ENCODE peak calls at places on chromosomes 11 and 22, in six cellular contexts. One of them, this sample, is unnamed. For H3K27me3, the result is how much of the 10 kb centered on the place peaks cover.

GRCh38 chr22:28813772-28814518 is 13.6 kb upstream of the XBP1 start:
- DNase-seq in ovary: no peak
- DNase-seq in cardiac muscle cell: no peak
- DNase-seq in heart right ventricle: no peak
- DNase-seq in A673: no peak
- DNase-seq in lower lobe of right lung: peak
- DNase-seq in this sample: peak

GRCh38 chr11:130415719-130416536 is 12.5 kb downstream of the ADAMTS8 start:
- DNase-seq in cardiac muscle cell: no peak
- DNase-seq in ovary: no peak
- DNase-seq in lower lobe of right lung: no peak
- DNase-seq in A673: no peak
- DNase-seq in heart right ventricle: no peak
- DNase-seq in this sample: no peak

GRCh38 chr11:15911377-15912044 is 444.8 kb downstream of the SOX6 start:
- DNase-seq in cardiac muscle cell: peak
- DNase-seq in heart right ventricle: peak
- DNase-seq in A673: peak
- DNase-seq in lower lobe of right lung: peak
- DNase-seq in ovary: peak
- DNase-seq in this sample: no peak

GRCh38 chr11:92869716-92870115 is 99.7 kb upstream of the MTNR1B start:
- DNase-seq in ovary: no peak
- DNase-seq in cardiac muscle cell: no peak
- DNase-seq in heart right ventricle: no peak
- DNase-seq in A673: no peak
- DNase-seq in lower lobe of right lung: no peak
- DNase-seq in this sample: no peak

GRCh38 chr11:92269021-92269420 is 44.4 kb downstream of the FAT3 start:
- DNase-seq in A673: no peak
- DNase-seq in cardiac muscle cell: peak
- DNase-seq in lower lobe of right lung: no peak
- DNase-seq in ovary: no peak
- DNase-seq in heart right ventricle: no peak
- DNase-seq in this sample: peak

GRCh38 chr11:79045811-79046304 is 395.0 kb downstream of the TENM4 start:
- DNase-seq in heart right ventricle: no peak
- DNase-seq in ovary: no peak
- DNase-seq in lower lobe of right lung: no peak
- DNase-seq in A673: no peak
- DNase-seq in cardiac muscle cell: no peak
- DNase-seq in this sample: no peak

GRCh38 chr11:25981998-25982397 is 349.9 kb upstream of the ANO3 start:
- DNase-seq in ovary: peak
- DNase-seq in A673: peak
- DNase-seq in lower lobe of right lung: no peak
- DNase-seq in heart right ventricle: no peak
- DNase-seq in cardiac muscle cell: peak
- DNase-seq in this sample: no peak

GRCh38 chr11:114928260-114928870 is 250.0 kb downstream of the NXPE2 start:
- DNase-seq in heart right ventricle: no peak
- DNase-seq in lower lobe of right lung: no peak
- DNase-seq in A673: no peak
- DNase-seq in ovary: no peak
- DNase-seq in cardiac muscle cell: no peak
- DNase-seq in this sample: no peak

GRCh38 chr11:16925495-16926065 is 88.6 kb downstream of the PLEKHA7 start:
- DNase-seq in heart right ventricle: peak
- DNase-seq in A673: no peak
- DNase-seq in ovary: peak
- DNase-seq in cardiac muscle cell: peak
- DNase-seq in lower lobe of right lung: peak
- DNase-seq in this sample: peak

GRCh38 chr22:48299801-48300200 is 1527.9 kb downstream of the BRD1 start:
- DNase-seq in heart right ventricle: no peak
- DNase-seq in cardiac muscle cell: no peak
- DNase-seq in ovary: no peak
- DNase-seq in lower lobe of right lung: no peak
- DNase-seq in A673: no peak
- DNase-seq in this sample: no peak

GRCh38 chr22:19824197-19825015 is 30.3 kb downstream of the GNB1L start:
- DNase-seq in lower lobe of right lung: peak
- DNase-seq in heart right ventricle: no peak
- DNase-seq in cardiac muscle cell: no peak
- DNase-seq in ovary: no peak
- DNase-seq in A673: no peak
- DNase-seq in this sample: peak

GRCh38 chr11:67613313-67613959 is 6.7 kb downstream of the NDUFV1 start:
- DNase-seq in cardiac muscle cell: no peak
- DNase-seq in lower lobe of right lung: peak
- DNase-seq in A673: no peak
- DNase-seq in heart right ventricle: no peak
- DNase-seq in ovary: peak
- DNase-seq in this sample: no peak

GRCh38 chr11:79294845-79295520 is 145.8 kb downstream of the TENM4 start:
- DNase-seq in heart right ventricle: no peak
- DNase-seq in lower lobe of right lung: no peak
- DNase-seq in ovary: no peak
- DNase-seq in cardiac muscle cell: no peak
- DNase-seq in A673: no peak
- DNase-seq in this sample: no peak

GRCh38 chr11:72584293-72584921 is 89.8 kb downstream of the PDE2A start:
- DNase-seq in heart right ventricle: peak
- DNase-seq in ovary: peak
- DNase-seq in cardiac muscle cell: peak
- DNase-seq in lower lobe of right lung: peak
- DNase-seq in A673: no peak
- DNase-seq in this sample: no peak

GRCh38 chr11:19951558-19952083 is 208.7 kb downstream of the DBX1 start:
- DNase-seq in A673: peak
- DNase-seq in ovary: no peak
- DNase-seq in lower lobe of right lung: no peak
- DNase-seq in heart right ventricle: no peak
- DNase-seq in cardiac muscle cell: peak
- DNase-seq in this sample: peak

GRCh38 chr11:108278546-108278945 is 55.7 kb downstream of the ATM start:
- DNase-seq in A673: peak
- DNase-seq in ovary: no peak
- DNase-seq in lower lobe of right lung: no peak
- DNase-seq in cardiac muscle cell: peak
- DNase-seq in heart right ventricle: no peak
- DNase-seq in this sample: no peak

GRCh38 chr11:101188173-101188572 is 58.6 kb upstream of the PGR start:
- DNase-seq in A673: no peak
- DNase-seq in heart right ventricle: no peak
- DNase-seq in lower lobe of right lung: no peak
- DNase-seq in cardiac muscle cell: no peak
- DNase-seq in ovary: no peak
- DNase-seq in this sample: no peak

GRCh38 chr11:503179-503981 is 3.7 kb downstream of the RNH1 start:
- DNase-seq in A673: no peak
- DNase-seq in cardiac muscle cell: no peak
- DNase-seq in heart right ventricle: peak
- DNase-seq in lower lobe of right lung: peak
- DNase-seq in ovary: peak
- DNase-seq in this sample: no peak

GRCh38 chr22:35493074-35493473 is 47.6 kb upstream of the RASD2 start:
- DNase-seq in lower lobe of right lung: no peak
- DNase-seq in ovary: no peak
- DNase-seq in cardiac muscle cell: no peak
- DNase-seq in heart right ventricle: no peak
- DNase-seq in A673: no peak
- DNase-seq in this sample: no peak

GRCh38 chr22:27431896-27432295 is 369.7 kb downstream of the MN1 start:
- DNase-seq in heart right ventricle: no peak
- DNase-seq in lower lobe of right lung: no peak
- DNase-seq in cardiac muscle cell: no peak
- DNase-seq in A673: no peak
- DNase-seq in ovary: no peak
- DNase-seq in this sample: no peak

GRCh38 chr11:125433454-125434121 is 62.5 kb downstream of the FEZ1 start:
- DNase-seq in A673: peak
- DNase-seq in cardiac muscle cell: peak
- DNase-seq in lower lobe of right lung: no peak
- DNase-seq in ovary: no peak
- DNase-seq in heart right ventricle: peak
- DNase-seq in this sample: peak

GRCh38 chr11:128580612-128581011 is 6.7 kb downstream of the ETS1 start:
- DNase-seq in heart right ventricle: no peak
- DNase-seq in cardiac muscle cell: no peak
- DNase-seq in A673: no peak
- DNase-seq in ovary: no peak
- DNase-seq in lower lobe of right lung: no peak
- DNase-seq in this sample: no peak

GRCh38 chr11:64647019-64647805 is 56.2 kb downstream of the SLC22A12 start:
- DNase-seq in heart right ventricle: no peak
- DNase-seq in lower lobe of right lung: no peak
- DNase-seq in cardiac muscle cell: no peak
- DNase-seq in ovary: no peak
- DNase-seq in A673: no peak
- DNase-seq in this sample: no peak

GRCh38 chr11:1296287-1296686 is 13.1 kb downstream of the TOLLIP start:
- DNase-seq in heart right ventricle: no peak
- DNase-seq in ovary: no peak
- DNase-seq in lower lobe of right lung: peak
- DNase-seq in cardiac muscle cell: no peak
- DNase-seq in A673: no peak
- DNase-seq in this sample: no peak

GRCh38 chr11:48107188-48107704 is 109.4 kb upstream of the OR4B1 start:
- DNase-seq in ovary: no peak
- DNase-seq in A673: no peak
- DNase-seq in heart right ventricle: no peak
- DNase-seq in lower lobe of right lung: no peak
- DNase-seq in cardiac muscle cell: no peak
- DNase-seq in this sample: no peak

DNA sequence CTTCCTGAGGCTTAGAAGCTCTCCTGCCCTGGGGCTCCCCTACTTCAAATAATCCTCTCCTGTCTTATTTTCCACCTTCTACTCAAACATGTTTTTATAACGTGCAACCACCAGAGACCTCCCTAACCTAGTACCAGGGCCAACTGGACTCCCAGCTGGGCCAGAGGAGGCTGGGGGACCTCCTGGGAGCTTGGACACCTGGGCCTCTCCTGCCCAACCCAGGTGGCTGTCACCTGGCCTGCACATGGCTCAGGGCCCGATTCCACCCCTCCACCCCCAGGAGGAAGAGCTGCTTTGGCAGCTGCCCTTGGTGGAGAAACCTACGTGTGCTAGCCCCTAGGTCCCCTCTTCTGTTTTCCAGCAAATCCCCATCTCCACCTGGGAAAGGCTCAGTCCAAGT is 105.2 kb downstream of the ABTB2 start:
- DNase-seq in cardiac muscle cell: no peak
- DNase-seq in A673: no peak
- DNase-seq in heart right ventricle: no peak
- DNase-seq in ovary: no peak
- DNase-seq in lower lobe of right lung: no peak
- DNase-seq in this sample: no peak
- H3K4me3 ChIP-seq in cardiac muscle cell: no peak
- H3K4me3 ChIP-seq in A673: no peak
- H3K4me3 ChIP-seq in heart right ventricle: no peak
- H3K4me3 ChIP-seq in ovary: no peak
- H3K4me3 ChIP-seq in lower lobe of right lung: no peak
- H3K4me3 ChIP-seq in this sample: no peak

GRCh38 chr11:119827113-119827512 is 98.1 kb upstream of the NECTIN1 start:
- DNase-seq in heart right ventricle: no peak
- DNase-seq in lower lobe of right lung: no peak
- DNase-seq in A673: no peak
- DNase-seq in ovary: no peak
- DNase-seq in cardiac muscle cell: no peak
- DNase-seq in this sample: no peak
- H3K27me3 ChIP-seq in heart right ventricle: under half
- H3K27me3 ChIP-seq in lower lobe of right lung: under half
- H3K27me3 ChIP-seq in A673: under half
- H3K27me3 ChIP-seq in ovary: under half
- H3K27me3 ChIP-seq in cardiac muscle cell: under half
- H3K27me3 ChIP-seq in this sample: under half

GRCh38 chr11:61978703-61979661 is 11.5 kb upstream of the FTH1 start:
- DNase-seq in heart right ventricle: no peak
- DNase-seq in cardiac muscle cell: no peak
- DNase-seq in A673: no peak
- DNase-seq in ovary: no peak
- DNase-seq in lower lobe of right lung: no peak
- DNase-seq in this sample: no peak

GRCh38 chr11:61983419-61983818 is 16.0 kb upstream of the FTH1 start:
- DNase-seq in heart right ventricle: no peak
- DNase-seq in A673: no peak
- DNase-seq in cardiac muscle cell: no peak
- DNase-seq in lower lobe of right lung: no peak
- DNase-seq in ovary: no peak
- DNase-seq in this sample: no peak

GRCh38 chr11:61976813-61977475 is 9.5 kb upstream of the FTH1 start:
- DNase-seq in heart right ventricle: no peak
- DNase-seq in cardiac muscle cell: no peak
- DNase-seq in ovary: no peak
- DNase-seq in A673: no peak
- DNase-seq in lower lobe of right lung: no peak
- DNase-seq in this sample: no peak

GRCh38 chr11:61976420-61976800 is 9.0 kb upstream of the FTH1 start:
- DNase-seq in lower lobe of right lung: no peak
- DNase-seq in cardiac muscle cell: no peak
- DNase-seq in A673: no peak
- DNase-seq in ovary: no peak
- DNase-seq in heart right ventricle: no peak
- DNase-seq in this sample: no peak

DNA sequence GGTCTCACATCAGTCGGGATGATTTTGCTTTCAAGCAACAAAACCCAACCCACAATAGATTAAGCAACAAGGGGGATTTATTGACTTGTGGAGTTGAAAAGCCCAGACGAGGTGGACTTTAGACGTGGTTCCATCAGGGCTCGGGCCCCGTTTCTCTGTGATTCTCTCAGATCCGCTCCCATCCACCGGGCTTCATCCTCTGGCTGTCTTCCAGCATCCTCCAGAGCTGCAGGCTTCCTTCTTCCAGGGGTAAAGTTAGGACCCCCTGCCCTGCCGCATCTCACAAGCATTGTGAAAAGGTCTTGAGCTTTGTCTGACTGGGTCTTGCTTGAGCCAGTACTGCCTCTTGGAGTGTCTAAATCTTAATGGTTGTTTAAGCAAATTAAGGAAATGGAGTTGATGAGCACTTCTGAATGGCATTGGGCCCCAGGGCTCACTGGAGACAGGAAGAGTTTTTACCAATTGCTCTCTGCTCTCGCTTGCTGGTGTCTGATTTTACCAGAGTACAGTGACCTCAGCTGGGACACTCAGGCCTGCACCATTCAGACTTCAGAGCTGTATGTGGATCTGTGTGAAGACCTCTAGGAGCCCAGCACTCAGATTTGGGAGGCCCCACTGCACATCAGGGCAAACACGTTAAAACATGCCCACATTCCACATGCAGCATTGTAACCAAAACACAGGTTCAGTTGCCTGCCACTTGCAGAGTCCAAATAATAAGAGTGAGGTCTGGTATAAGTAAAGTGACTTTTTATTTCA is 13.5 kb upstream of the FTH1 start:
- DNase-seq in cardiac muscle cell: no peak
- DNase-seq in heart right ventricle: no peak
- DNase-seq in ovary: no peak
- DNase-seq in lower lobe of right lung: no peak
- DNase-seq in A673: no peak
- DNase-seq in this sample: no peak
- H3K4me3 ChIP-seq in cardiac muscle cell: no peak
- H3K4me3 ChIP-seq in heart right ventricle: no peak
- H3K4me3 ChIP-seq in ovary: no peak
- H3K4me3 ChIP-seq in lower lobe of right lung: no peak
- H3K4me3 ChIP-seq in A673: no peak
- H3K4me3 ChIP-seq in this sample: no peak

GRCh38 chr11:134754196-134754822 is 342.3 kb upstream of the B3GAT1 start:
- DNase-seq in heart right ventricle: no peak
- DNase-seq in A673: no peak
- DNase-seq in cardiac muscle cell: no peak
- DNase-seq in lower lobe of right lung: no peak
- DNase-seq in ovary: no peak
- DNase-seq in this sample: no peak
- H3K27me3 ChIP-seq in heart right ventricle: under half
- H3K27me3 ChIP-seq in A673: under half
- H3K27me3 ChIP-seq in cardiac muscle cell: under half
- H3K27me3 ChIP-seq in lower lobe of right lung: under half
- H3K27me3 ChIP-seq in ovary: under half
- H3K27me3 ChIP-seq in this sample: under half

This sample was measured in Caco-2.